ENCODE peak calls at places on chromosomes 11 and 22, in six cellular contexts. One of them, this sample, is unnamed.

GRCh38 chr11:33606762-33607161 is 93.9 kb downstream of the C11orf91 start:
- DNase-seq in mammary epithelial cell: peak
- DNase-seq in PC-3: no peak
- DNase-seq in PC-9: no peak
- DNase-seq in neural progenitor cell: no peak
- DNase-seq in HCT116: no peak
- DNase-seq in this sample: no peak

GRCh38 chr11:103091441-103091809 is 535 bp downstream of the DCUN1D5 start:
- DNase-seq in PC-3: peak
- DNase-seq in PC-9: peak
- DNase-seq in mammary epithelial cell: peak
- DNase-seq in neural progenitor cell: peak
- DNase-seq in HCT116: no peak
- DNase-seq in this sample: peak

GRCh38 chr11:58188770-58189169 is at the start of gene OR9Q2:
- DNase-seq in HCT116: no peak
- DNase-seq in PC-3: no peak
- DNase-seq in mammary epithelial cell: no peak
- DNase-seq in PC-9: no peak
- DNase-seq in neural progenitor cell: no peak
- DNase-seq in this sample: no peak

GRCh38 chr11:45982656-45983470 is 60.4 kb downstream of the LARGE2 start:
- DNase-seq in PC-9: no peak
- DNase-seq in neural progenitor cell: peak
- DNase-seq in mammary epithelial cell: peak
- DNase-seq in PC-3: no peak
- DNase-seq in HCT116: peak
- DNase-seq in this sample: peak

GRCh38 chr11:117345039-117345438 is 17.4 kb downstream of the CEP164 start:
- DNase-seq in PC-3: peak
- DNase-seq in HCT116: no peak
- DNase-seq in PC-9: no peak
- DNase-seq in neural progenitor cell: no peak
- DNase-seq in mammary epithelial cell: peak
- DNase-seq in this sample: no peak

GRCh38 chr11:122893131-122893530 is 10.6 kb downstream of the JHY start:
- DNase-seq in neural progenitor cell: no peak
- DNase-seq in mammary epithelial cell: no peak
- DNase-seq in PC-9: no peak
- DNase-seq in HCT116: no peak
- DNase-seq in PC-3: no peak
- DNase-seq in this sample: peak

GRCh38 chr11:9760180-9760550 is 96.3 kb downstream of the SWAP70 start:
- DNase-seq in neural progenitor cell: no peak
- DNase-seq in mammary epithelial cell: peak
- DNase-seq in PC-3: peak
- DNase-seq in PC-9: no peak
- DNase-seq in HCT116: no peak
- DNase-seq in this sample: no peak

GRCh38 chr22:27748355-27749168 is 53.0 kb downstream of the MN1 start:
- DNase-seq in PC-9: no peak
- DNase-seq in HCT116: no peak
- DNase-seq in PC-3: no peak
- DNase-seq in neural progenitor cell: peak
- DNase-seq in mammary epithelial cell: peak
- DNase-seq in this sample: no peak

GRCh38 chr22:37862570-37863325 is 13.5 kb downstream of the EIF3L start:
- DNase-seq in mammary epithelial cell: no peak
- DNase-seq in HCT116: no peak
- DNase-seq in neural progenitor cell: no peak
- DNase-seq in PC-3: no peak
- DNase-seq in PC-9: no peak
- DNase-seq in this sample: no peak

GRCh38 chr11:43738600-43739409 is 58.3 kb downstream of the HSD17B12 start:
- DNase-seq in HCT116: peak
- DNase-seq in PC-9: peak
- DNase-seq in neural progenitor cell: peak
- DNase-seq in PC-3: peak
- DNase-seq in mammary epithelial cell: peak
- DNase-seq in this sample: peak

GRCh38 chr11:43736502-43737193 is 56.1 kb downstream of the HSD17B12 start:
- DNase-seq in HCT116: no peak
- DNase-seq in mammary epithelial cell: peak
- DNase-seq in PC-3: peak
- DNase-seq in PC-9: no peak
- DNase-seq in neural progenitor cell: no peak
- DNase-seq in this sample: peak

GRCh38 chr11:43735115-43735514 is 54.6 kb downstream of the HSD17B12 start:
- DNase-seq in PC-3: no peak
- DNase-seq in neural progenitor cell: no peak
- DNase-seq in HCT116: no peak
- DNase-seq in PC-9: no peak
- DNase-seq in mammary epithelial cell: no peak
- DNase-seq in this sample: no peak

GRCh38 chr11:43735931-43736330 is 55.4 kb downstream of the HSD17B12 start:
- DNase-seq in HCT116: no peak
- DNase-seq in mammary epithelial cell: peak
- DNase-seq in PC-9: no peak
- DNase-seq in neural progenitor cell: no peak
- DNase-seq in PC-3: peak
- DNase-seq in this sample: peak

DNA sequence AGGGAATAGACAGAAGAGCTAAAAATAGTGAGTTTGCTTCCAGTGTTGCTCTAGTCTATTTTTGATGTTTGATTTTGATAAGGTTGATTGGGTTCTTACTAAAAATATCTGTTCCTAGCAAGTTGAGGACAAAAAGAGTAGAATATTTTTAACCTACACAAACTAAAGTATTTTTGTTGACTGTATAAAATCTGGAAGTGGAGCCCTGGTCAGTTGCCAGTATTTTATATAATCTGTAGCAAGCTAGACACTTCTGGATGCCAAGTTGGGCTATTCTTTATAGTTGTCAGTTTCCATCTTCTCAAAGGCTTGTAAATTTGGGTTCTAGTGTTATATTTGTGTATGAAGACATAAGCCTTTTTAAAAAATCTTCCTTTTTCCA is 56.6 kb downstream of the HSD17B12 start:
- DNase-seq in PC-3: no peak
- DNase-seq in HCT116: no peak
- DNase-seq in mammary epithelial cell: no peak
- DNase-seq in neural progenitor cell: no peak
- DNase-seq in PC-9: no peak
- DNase-seq in this sample: no peak
- H3K27ac ChIP-seq in PC-3: peak
- H3K27ac ChIP-seq in HCT116: no peak
- H3K27ac ChIP-seq in mammary epithelial cell: peak
- H3K27ac ChIP-seq in neural progenitor cell: no peak
- H3K27ac ChIP-seq in PC-9: peak
- H3K27ac ChIP-seq in this sample: peak

DNA sequence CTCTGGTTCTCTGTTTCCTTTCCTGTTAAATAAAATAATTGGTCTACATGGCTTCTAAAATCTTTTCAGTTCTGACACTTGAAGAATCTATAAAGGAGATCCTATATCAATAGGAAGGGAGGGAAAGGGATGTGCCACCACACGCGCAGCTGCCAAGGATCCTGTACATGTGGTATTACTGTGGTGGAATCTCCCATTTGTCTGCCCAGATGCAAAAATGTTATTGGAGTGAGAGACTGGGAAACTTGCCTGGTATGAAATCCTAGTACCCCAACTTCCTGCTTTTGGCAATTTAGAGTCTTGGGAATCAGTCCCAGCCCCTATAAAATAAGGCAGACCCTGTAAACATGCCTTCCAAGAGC is 81.9 kb upstream of the PICALM start:
- DNase-seq in mammary epithelial cell: peak
- DNase-seq in neural progenitor cell: no peak
- DNase-seq in PC-9: no peak
- DNase-seq in HCT116: no peak
- DNase-seq in PC-3: no peak
- DNase-seq in this sample: no peak
- H3K4me3 ChIP-seq in mammary epithelial cell: no peak
- H3K4me3 ChIP-seq in neural progenitor cell: no peak
- H3K4me3 ChIP-seq in PC-9: no peak
- H3K4me3 ChIP-seq in HCT116: no peak
- H3K4me3 ChIP-seq in PC-3: no peak
- H3K4me3 ChIP-seq in this sample: no peak

GRCh38 chr22:20992056-20992442 is 9.9 kb downstream of the THAP7 start:
- DNase-seq in mammary epithelial cell: no peak
- DNase-seq in neural progenitor cell: no peak
- DNase-seq in HCT116: no peak
- DNase-seq in PC-3: no peak
- DNase-seq in PC-9: no peak
- DNase-seq in this sample: no peak
- TF ChIP-seq EZH2 in mammary epithelial cell: no peak
- TF ChIP-seq EZH2 in neural progenitor cell: no peak
- TF ChIP-seq EZH2 in HCT116: no peak
- TF ChIP-seq EZH2 in PC-3: no peak
- TF ChIP-seq EZH2 in PC-9: no peak
- TF ChIP-seq EZH2 in this sample: no peak

DNA sequence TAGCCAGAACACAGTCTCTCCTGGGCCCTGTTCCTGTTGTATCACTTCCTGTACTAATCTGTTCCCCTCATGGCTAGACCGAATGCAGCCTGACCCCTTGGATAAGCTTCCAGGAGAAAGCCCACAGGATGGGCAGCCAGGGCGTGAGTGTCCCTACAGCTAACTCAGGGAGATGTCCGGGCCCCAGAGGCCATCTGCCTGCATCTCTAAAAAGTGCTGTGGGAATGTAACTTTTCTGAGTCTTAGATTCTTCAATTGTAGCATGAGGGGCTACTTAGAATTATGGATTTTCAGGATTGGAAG is 7.7 kb upstream of the MALAT1 start:
- DNase-seq in neural progenitor cell: no peak
- DNase-seq in PC-9: no peak
- DNase-seq in HCT116: no peak
- DNase-seq in mammary epithelial cell: no peak
- DNase-seq in PC-3: no peak
- DNase-seq in this sample: peak
- H3K27ac ChIP-seq in neural progenitor cell: no peak
- H3K27ac ChIP-seq in PC-9: peak
- H3K27ac ChIP-seq in HCT116: peak
- H3K27ac ChIP-seq in mammary epithelial cell: peak
- H3K27ac ChIP-seq in PC-3: peak
- H3K27ac ChIP-seq in this sample: peak

DNA sequence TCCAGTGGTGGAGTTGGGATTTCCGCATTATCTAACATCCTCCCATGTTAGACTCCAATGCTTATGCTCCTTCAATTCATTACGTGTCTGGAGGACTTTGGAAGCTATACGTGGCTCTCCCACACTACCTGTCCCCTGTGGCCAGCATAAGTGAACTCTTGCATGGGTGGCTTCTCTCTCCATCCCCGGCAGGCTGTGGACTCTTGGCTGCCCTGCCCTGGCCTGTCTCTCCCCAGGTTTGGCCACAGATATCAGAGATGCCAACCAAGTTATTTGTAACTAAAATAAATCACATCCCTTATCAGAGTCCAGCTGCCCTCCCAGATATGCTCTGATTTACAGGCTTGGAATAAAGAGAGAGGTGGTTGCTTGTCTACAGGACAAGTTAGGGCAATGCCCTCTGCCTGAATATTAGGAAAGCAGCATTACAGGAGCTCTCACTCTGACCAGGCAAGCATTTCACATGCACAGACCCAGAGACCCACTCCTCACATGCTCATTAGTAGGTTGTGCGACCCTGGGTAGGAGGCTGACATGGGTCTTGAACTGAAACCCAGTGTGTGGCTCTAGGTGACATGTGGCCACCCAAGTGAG is 4.6 kb downstream of the CD44 start:
- DNase-seq in PC-9: no peak
- DNase-seq in neural progenitor cell: no peak
- DNase-seq in HCT116: no peak
- DNase-seq in mammary epithelial cell: peak
- DNase-seq in PC-3: no peak
- DNase-seq in this sample: no peak
- H3K4me3 ChIP-seq in PC-9: peak
- H3K4me3 ChIP-seq in neural progenitor cell: no peak
- H3K4me3 ChIP-seq in HCT116: peak
- H3K4me3 ChIP-seq in mammary epithelial cell: peak
- H3K4me3 ChIP-seq in PC-3: peak
- H3K4me3 ChIP-seq in this sample: no peak

DNA sequence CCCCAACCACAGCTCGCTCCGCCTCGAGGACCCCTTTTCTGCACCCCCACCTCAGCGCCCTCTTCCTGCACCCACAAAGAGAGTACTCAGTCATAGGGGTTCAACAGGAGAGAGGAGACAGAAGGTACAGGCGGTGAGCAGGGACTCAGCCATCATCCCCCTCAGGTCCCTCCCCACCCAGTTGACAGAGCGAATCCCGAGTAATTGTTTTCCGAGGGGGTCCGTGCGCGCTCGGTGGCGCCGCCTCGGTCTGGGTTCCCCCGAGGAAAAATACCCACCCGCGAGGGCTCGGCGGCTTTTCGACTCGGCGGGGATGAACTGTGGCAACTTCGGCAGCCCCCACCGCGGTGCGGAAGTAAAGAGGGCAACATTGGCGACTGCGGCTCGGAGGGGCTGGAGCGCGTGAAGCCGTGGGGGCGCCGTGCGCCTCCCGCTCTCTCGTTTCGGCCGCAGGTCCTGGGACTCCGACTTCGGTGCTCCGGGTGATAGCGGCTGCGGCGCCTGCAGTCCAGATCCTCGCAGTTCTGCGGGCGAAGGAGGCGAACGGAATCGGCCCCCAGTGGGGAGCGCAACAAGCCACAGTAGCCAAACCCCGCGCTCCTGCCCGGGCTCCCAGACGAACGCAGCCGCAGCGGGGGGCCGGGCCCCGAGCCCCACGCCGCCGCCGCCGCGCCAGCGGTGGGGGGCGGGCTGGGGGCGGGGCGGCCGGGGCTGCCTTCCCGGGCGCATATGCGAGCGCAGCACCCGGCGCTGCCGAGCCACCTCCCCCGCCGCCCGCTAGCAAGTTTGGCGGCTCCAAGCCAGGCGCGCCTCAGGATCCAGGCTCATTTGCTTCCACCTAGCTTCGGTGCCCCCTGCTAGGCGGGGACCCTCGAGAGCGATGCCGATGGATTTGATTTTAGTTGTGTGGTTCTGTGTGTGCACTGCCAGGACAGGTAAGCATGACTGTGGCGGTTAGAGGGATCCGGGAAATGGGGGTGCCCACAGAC is at the start of gene NELL1:
- DNase-seq in mammary epithelial cell: peak
- DNase-seq in PC-9: no peak
- DNase-seq in PC-3: no peak
- DNase-seq in HCT116: no peak
- DNase-seq in neural progenitor cell: peak
- DNase-seq in this sample: peak
- TF ChIP-seq EZH2 in mammary epithelial cell: peak
- TF ChIP-seq EZH2 in PC-9: no peak
- TF ChIP-seq EZH2 in PC-3: no peak
- TF ChIP-seq EZH2 in HCT116: no peak
- TF ChIP-seq EZH2 in neural progenitor cell: peak
- TF ChIP-seq EZH2 in this sample: no peak

GRCh38 chr11:12100429-12100828 is 10.0 kb upstream of the MICAL2 start:
- DNase-seq in neural progenitor cell: no peak
- DNase-seq in PC-9: no peak
- DNase-seq in PC-3: no peak
- DNase-seq in HCT116: no peak
- DNase-seq in mammary epithelial cell: no peak
- DNase-seq in this sample: no peak
- H3K27ac ChIP-seq in neural progenitor cell: no peak
- H3K27ac ChIP-seq in PC-9: no peak
- H3K27ac ChIP-seq in PC-3: no peak
- H3K27ac ChIP-seq in HCT116: no peak
- H3K27ac ChIP-seq in mammary epithelial cell: no peak
- H3K27ac ChIP-seq in this sample: no peak